ENCODE peak calls at places on chromosome 13, in six cellular contexts. Q is AG04450, T is neuronal stem cell, I is lower lobe of right lung, W is dorsolateral prefrontal cortex, P is kidney epithelial cell. J is an unnamed sample.

GRCh38 chr13:31431722-31432137 is 232.0 kb downstream of the B3GLCT start:
- DNase-seq in Q (no peak), T (peak; percentile 49), I (peak; percentile 46), W (peak; percentile 42), P (peak; percentile 9), J (peak; percentile 6)

GRCh38 chr13:40916207-40916998 is 102.7 kb downstream of the ELF1 start:
- DNase-seq in Q (no peak), T (no peak), I (no peak), W (no peak), P (no peak), J (no peak)

GRCh38 chr13:113106666-113107065 is 1.1 kb downstream of the F7 start:
- DNase-seq in Q (no peak), T (no peak), I (no peak), W (no peak), P (no peak), J (no peak)

GRCh38 chr13:112065867-112066623 is 904 bp upstream of the SOX1 start:
- DNase-seq in Q (no peak), T (no peak), I (no peak), W (no peak), P (no peak), J (no peak)

GRCh38 chr13:43374621-43375020 is 351.2 kb downstream of the DNAJC15 start:
- DNase-seq in Q (no peak), T (no peak), I (no peak), W (no peak), P (no peak), J (no peak)

GRCh38 chr13:42225051-42225450 is 46.9 kb upstream of the AKAP11 start:
- DNase-seq in Q (no peak), T (no peak), I (no peak), W (no peak), P (no peak), J (no peak)

GRCh38 chr13:111215081-111216047 is 100.3 kb downstream of the ARHGEF7 start:
- DNase-seq in Q (no peak), T (no peak), I (no peak), W (no peak), P (no peak), J (no peak)

GRCh38 chr13:36778083-36778671 is 40.8 kb upstream of the RFXAP start:
- DNase-seq in Q (peak; percentile 81), T (peak; percentile 71), I (no peak), W (no peak), P (no peak), J (no peak)

J was measured in hippocampal formation.